ENCODE peak calls at places on chromosomes 13 and 19, in four cellular contexts. Q is H1, T is GM12878, B is K562. S is an unnamed sample.

GRCh38 chr19:23799321-23799720 is 40.6 kb upstream of the ZNF681 start:
- DNase-seq in T (peak), Q (no peak), B (no peak), S (no peak)

GRCh38 chr13:28140433-28141125 is 2.2 kb downstream of the PAN3 start:
- DNase-seq in T (no peak), B (no peak), Q (no peak), S (no peak)

GRCh38 chr13:73684286-73684685 is 449.9 kb downstream of the KLF12 start:
- DNase-seq in T (no peak), Q (no peak), B (no peak), S (no peak)

GRCh38 chr13:18952225-18953016 is 229.2 kb downstream of the TUBA3C start:
- DNase-seq in Q (no peak), T (no peak), B (no peak), S (no peak)

GRCh38 chr13:110392510-110393233 is 85.6 kb downstream of the COL4A2 start:
- DNase-seq in Q (no peak), T (no peak), B (no peak), S (no peak)

GRCh38 chr19:44850641-44851109 is 4.6 kb downstream of the NECTIN2 start:
- DNase-seq in T (no peak), Q (no peak), B (no peak), S (no peak)

GRCh38 chr13:107680115-107680514 is 535.2 kb downstream of the LIG4 start:
- DNase-seq in T (no peak), B (no peak), Q (no peak), S (no peak)

GRCh38 chr19:954672-955494 is 29.0 kb downstream of the ARID3A start:
- DNase-seq in B (peak), T (peak), Q (no peak), S (no peak)

GRCh38 chr13:66159526-66159925 is 1070.6 kb downstream of the PCDH9 start:
- DNase-seq in B (no peak), T (no peak), Q (no peak), S (no peak)

GRCh38 chr19:49689133-49690072 is at the start of gene ADM5:
- DNase-seq in Q (no peak), T (no peak), B (no peak), S (no peak)

GRCh38 chr13:94315188-94315587 is 164.3 kb downstream of the DCT start:
- DNase-seq in B (no peak), T (no peak), Q (no peak), S (no peak)

GRCh38 chr13:44403720-44404063 is 30.1 kb downstream of the SERP2 start:
- DNase-seq in B (no peak), T (no peak), Q (no peak), S (no peak)

GRCh38 chr13:51323824-51324511 is 15.5 kb upstream of the SERPINE3 start:
- DNase-seq in B (no peak), Q (no peak), T (no peak), S (no peak)

GRCh38 chr13:111006508-111007031 is 91.7 kb upstream of the ANKRD10 start:
- DNase-seq in B (peak), T (no peak), Q (no peak), S (no peak)

GRCh38 chr19:17248011-17248776 is 2.5 kb upstream of the NR2F6 start:
- DNase-seq in B (no peak), Q (no peak), T (no peak), S (no peak)
- TF ChIP-seq ZNF274 in B (no peak), Q (no peak), T (no peak), S (no peak)

DNA sequence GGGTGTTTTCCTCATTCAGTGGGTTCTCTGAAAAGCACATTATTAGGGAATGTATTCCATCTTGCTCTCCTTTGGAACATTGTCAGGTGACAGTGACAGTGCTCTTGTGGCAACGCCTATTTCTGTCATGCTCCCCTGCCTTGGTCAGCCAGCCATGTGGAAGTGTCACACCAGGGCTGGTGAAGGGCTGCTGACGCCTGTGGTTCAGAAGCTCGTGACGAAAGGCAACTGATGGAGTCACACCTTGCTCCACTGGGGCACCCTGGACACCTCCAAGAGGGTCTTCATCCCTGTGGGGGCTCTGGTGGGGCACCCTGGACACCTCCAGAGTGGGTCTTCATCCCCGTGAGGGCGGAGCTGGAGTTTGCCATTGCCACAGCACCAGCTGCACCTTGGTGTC is 68.9 kb upstream of the GPR183 start:
- DNase-seq in B (no peak), Q (no peak), T (no peak), S (no peak)
- TF ChIP-seq EGR1 in B (no peak), Q (no peak), T (no peak), S (no peak)

GRCh38 chr19:3161453-3161852 is 17.1 kb upstream of the S1PR4 start:
- DNase-seq in B (peak), Q (no peak), T (no peak), S (no peak)
- TF ChIP-seq ZNF274 in B (no peak), Q (no peak), T (no peak), S (no peak)

DNA sequence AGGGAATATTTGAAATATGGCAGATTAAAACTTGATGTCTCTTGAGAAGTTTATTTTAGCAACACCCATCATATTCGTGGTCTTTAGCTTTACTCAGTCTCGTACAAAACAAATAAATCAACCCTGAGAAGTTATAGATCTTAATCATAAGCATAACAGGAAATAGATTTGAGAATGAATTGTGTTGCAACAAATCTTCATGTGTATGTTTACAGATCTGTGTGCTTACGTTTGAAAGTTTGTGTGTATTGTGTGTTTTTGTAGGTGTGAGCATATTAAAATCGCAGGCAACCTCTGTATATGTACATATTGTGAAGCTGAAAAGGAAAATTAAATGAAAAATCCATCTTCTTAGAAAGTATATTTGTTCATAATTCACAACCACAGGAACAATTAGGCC is 1094.1 kb downstream of the EFNB2 start:
- DNase-seq in Q (no peak), T (no peak), B (no peak), S (no peak)
- TF ChIP-seq EGR1 in Q (no peak), T (no peak), B (no peak), S (no peak)

GRCh38 chr13:97300871-97301270 is 78.7 kb downstream of the MBNL2 start:
- DNase-seq in T (no peak), B (no peak), Q (no peak), S (no peak)
- TF ChIP-seq ZNF274 in T (no peak), B (no peak), Q (no peak), S (no peak)

GRCh38 chr19:31109626-31110025 is 239.6 kb downstream of the TSHZ3 start:
- DNase-seq in Q (no peak), B (no peak), T (no peak), S (no peak)
- TF ChIP-seq EGR1 in Q (no peak), B (no peak), T (no peak), S (no peak)

GRCh38 chr13:76164290-76164689 is 528.2 kb downstream of the LMO7 start:
- DNase-seq in Q (no peak), B (no peak), T (no peak), S (no peak)

GRCh38 chr13:76157926-76158325 is 521.8 kb downstream of the LMO7 start:
- DNase-seq in B (no peak), Q (no peak), T (no peak), S (no peak)

GRCh38 chr13:76161143-76161542 is 525.0 kb downstream of the LMO7 start:
- DNase-seq in B (no peak), Q (no peak), T (no peak), S (no peak)
- TF ChIP-seq ZNF274 in B (no peak), Q (no peak), T (no peak), S (no peak)

DNA sequence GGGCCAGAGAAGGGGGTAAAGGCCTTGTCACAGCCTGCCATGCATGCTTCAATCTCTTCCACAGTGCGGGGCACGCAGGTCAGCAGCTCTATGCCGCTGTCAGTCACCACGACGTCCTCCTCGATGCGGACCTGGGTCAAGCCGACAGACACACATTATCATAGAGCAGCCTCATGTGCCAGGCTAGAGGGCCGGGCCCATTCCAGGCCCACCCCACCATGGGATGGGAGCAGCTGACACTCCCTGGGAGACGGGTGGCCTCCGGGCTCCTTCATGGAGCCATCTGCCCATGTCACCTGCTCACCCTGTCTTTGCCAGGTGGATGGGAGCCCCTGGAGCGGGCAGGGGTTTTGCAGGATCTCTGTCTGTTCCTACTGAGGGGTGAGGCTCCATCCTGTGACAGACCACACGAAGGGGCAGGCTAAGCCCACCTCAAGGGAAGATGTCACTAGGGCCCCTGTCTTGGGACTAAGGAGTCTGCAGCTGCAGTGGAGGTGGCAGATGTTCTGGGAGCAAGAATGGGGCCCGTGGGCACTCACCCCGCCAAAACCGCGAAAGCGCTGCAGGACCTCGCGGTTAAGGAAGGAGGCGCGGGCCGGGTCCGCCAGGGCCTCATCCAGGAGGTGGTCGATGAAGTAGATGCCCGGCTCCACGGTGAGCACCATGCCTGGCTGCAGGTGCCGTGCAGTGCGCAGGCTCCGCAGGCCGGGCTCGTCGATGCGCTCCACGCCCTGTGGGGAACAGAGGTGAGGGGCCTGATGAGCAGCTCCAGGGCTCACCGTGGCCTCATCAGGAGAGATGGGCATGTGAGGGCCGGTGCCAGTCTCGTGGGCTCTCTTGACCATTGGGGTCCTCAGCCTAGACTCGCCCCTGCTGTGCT is 14.1 kb downstream of the CEBPG start:
- DNase-seq in T (no peak), Q (no peak), B (no peak), S (no peak)
- TF ChIP-seq EGR1 in T (no peak), Q (no peak), B (no peak), S (no peak)